ENCODE peak calls at places on chromosome 18, in six cellular contexts. One of them, this sample, is unnamed.

GRCh38 chr18:4871197-4871596 is 325.9 kb downstream of the AKAIN1 start:
- DNase-seq in EL: no peak
- DNase-seq in dorsolateral prefrontal cortex: no peak
- DNase-seq in effector memory CD8-positive, alpha-beta T cell: no peak
- DNase-seq in RCC 7860: no peak
- DNase-seq in sciatic nerve: no peak
- DNase-seq in this sample: no peak

GRCh38 chr18:44514766-44515165 is 165.9 kb upstream of the SETBP1 start:
- DNase-seq in EL: no peak
- DNase-seq in dorsolateral prefrontal cortex: no peak
- DNase-seq in effector memory CD8-positive, alpha-beta T cell: no peak
- DNase-seq in RCC 7860: no peak
- DNase-seq in sciatic nerve: no peak
- DNase-seq in this sample: no peak

GRCh38 chr18:54162431-54162830 is 62.0 kb downstream of the MBD2 start:
- DNase-seq in EL: peak
- DNase-seq in dorsolateral prefrontal cortex: no peak
- DNase-seq in effector memory CD8-positive, alpha-beta T cell: no peak
- DNase-seq in RCC 7860: peak
- DNase-seq in sciatic nerve: no peak
- DNase-seq in this sample: peak

GRCh38 chr18:80022613-80023012 is 11.6 kb upstream of the RBFA start:
- DNase-seq in EL: no peak
- DNase-seq in dorsolateral prefrontal cortex: no peak
- DNase-seq in effector memory CD8-positive, alpha-beta T cell: peak
- DNase-seq in RCC 7860: no peak
- DNase-seq in sciatic nerve: no peak
- DNase-seq in this sample: no peak

GRCh38 chr18:79687806-79688205 is 8.2 kb downstream of the CTDP1 start:
- DNase-seq in EL: peak
- DNase-seq in dorsolateral prefrontal cortex: no peak
- DNase-seq in effector memory CD8-positive, alpha-beta T cell: no peak
- DNase-seq in RCC 7860: peak
- DNase-seq in sciatic nerve: no peak
- DNase-seq in this sample: peak

GRCh38 chr18:61703508-61703907 is 189.3 kb downstream of the RNF152 start:
- DNase-seq in EL: no peak
- DNase-seq in dorsolateral prefrontal cortex: no peak
- DNase-seq in effector memory CD8-positive, alpha-beta T cell: no peak
- DNase-seq in RCC 7860: no peak
- DNase-seq in sciatic nerve: no peak
- DNase-seq in this sample: no peak

GRCh38 chr18:76348267-76349066 is 146.6 kb downstream of the ZNF516 start:
- DNase-seq in EL: no peak
- DNase-seq in dorsolateral prefrontal cortex: no peak
- DNase-seq in effector memory CD8-positive, alpha-beta T cell: no peak
- DNase-seq in RCC 7860: no peak
- DNase-seq in sciatic nerve: no peak
- DNase-seq in this sample: no peak

GRCh38 chr18:5895886-5896740 is 791 bp upstream of the TMEM200C start:
- DNase-seq in EL: no peak
- DNase-seq in dorsolateral prefrontal cortex: peak
- DNase-seq in effector memory CD8-positive, alpha-beta T cell: no peak
- DNase-seq in RCC 7860: no peak
- DNase-seq in sciatic nerve: peak
- DNase-seq in this sample: no peak

GRCh38 chr18:69897397-69898108 is 50.1 kb downstream of the CD226 start:
- DNase-seq in EL: no peak
- DNase-seq in dorsolateral prefrontal cortex: no peak
- DNase-seq in effector memory CD8-positive, alpha-beta T cell: peak
- DNase-seq in RCC 7860: no peak
- DNase-seq in sciatic nerve: no peak
- DNase-seq in this sample: no peak

GRCh38 chr18:61743775-61744531 is 148.9 kb downstream of the RNF152 start:
- DNase-seq in EL: no peak
- DNase-seq in dorsolateral prefrontal cortex: no peak
- DNase-seq in effector memory CD8-positive, alpha-beta T cell: no peak
- DNase-seq in RCC 7860: no peak
- DNase-seq in sciatic nerve: no peak
- DNase-seq in this sample: no peak

GRCh38 chr18:78169487-78169886 is 810.1 kb upstream of the SALL3 start:
- DNase-seq in EL: no peak
- DNase-seq in dorsolateral prefrontal cortex: no peak
- DNase-seq in effector memory CD8-positive, alpha-beta T cell: no peak
- DNase-seq in RCC 7860: no peak
- DNase-seq in sciatic nerve: no peak
- DNase-seq in this sample: no peak

GRCh38 chr18:23191952-23192662 is 56.8 kb downstream of the CABLES1 start:
- DNase-seq in EL: peak
- DNase-seq in dorsolateral prefrontal cortex: no peak
- DNase-seq in effector memory CD8-positive, alpha-beta T cell: no peak
- DNase-seq in RCC 7860: peak
- DNase-seq in sciatic nerve: peak
- DNase-seq in this sample: peak

GRCh38 chr18:79805211-79805862 is 7.6 kb downstream of the KCNG2 start:
- DNase-seq in EL: no peak
- DNase-seq in dorsolateral prefrontal cortex: no peak
- DNase-seq in effector memory CD8-positive, alpha-beta T cell: no peak
- DNase-seq in RCC 7860: no peak
- DNase-seq in sciatic nerve: peak
- DNase-seq in this sample: no peak

GRCh38 chr18:26566874-26567273 is 18.5 kb upstream of the KCTD1 start:
- DNase-seq in EL: no peak
- DNase-seq in dorsolateral prefrontal cortex: no peak
- DNase-seq in effector memory CD8-positive, alpha-beta T cell: no peak
- DNase-seq in RCC 7860: no peak
- DNase-seq in sciatic nerve: no peak
- DNase-seq in this sample: no peak